ENCODE peak calls at places on chromosomes 4 and X, in seven cellular contexts. B is AG09309, A is OCI-LY7, G is cardiac muscle cell, V is fibroblast of mammary gland, M is K562, R is psoas muscle. Y is an unnamed sample.

GRCh38 chrX:45743081-45743533 is 542.4 kb upstream of the DIPK2B start:
- DNase-seq in V (peak), G (no peak), M (no peak), B (no peak), A (no peak), R (no peak), Y (peak)

GRCh38 chrX:119945481-119945880 is 1.9 kb upstream of the NKAP start:
- DNase-seq in R (no peak), V (no peak), A (no peak), G (no peak), M (no peak), B (no peak), Y (no peak)

GRCh38 chr4:1772869-1773538 is 20.1 kb upstream of the FGFR3 start:
- DNase-seq in G (no peak), M (peak), B (no peak), R (no peak), A (no peak), V (no peak), Y (peak)

GRCh38 chr4:123813901-123814300 is 417.3 kb downstream of the SPRY1 start:
- DNase-seq in V (no peak), A (no peak), B (no peak), R (no peak), M (no peak), G (no peak), Y (no peak)

GRCh38 chrX:13029831-13030771 is 14.3 kb downstream of the FAM9C start:
- DNase-seq in A (no peak), M (no peak), G (no peak), B (no peak), R (no peak), V (no peak), Y (no peak)

GRCh38 chr4:54400802-54401201 is 171.7 kb downstream of the PDGFRA start:
- DNase-seq in M (no peak), R (no peak), B (peak), V (peak), A (no peak), G (no peak), Y (peak)

GRCh38 chr4:77021614-77022089 is 54.1 kb downstream of the CCNI start:
- DNase-seq in M (no peak), R (no peak), A (no peak), G (peak), B (peak), V (peak), Y (peak)

GRCh38 chr4:3389186-3389878 is 52.4 kb upstream of the HGFAC start:
- DNase-seq in G (no peak), M (no peak), R (no peak), V (no peak), A (no peak), B (no peak), Y (no peak)

GRCh38 chr4:128335541-128335940 is 47.9 kb upstream of the PGRMC2 start:
- DNase-seq in M (no peak), V (no peak), R (no peak), B (no peak), G (no peak), A (no peak), Y (peak)

GRCh38 chr4:792729-793108 is 33.2 kb downstream of the CPLX1 start:
- DNase-seq in M (no peak), B (no peak), R (no peak), V (no peak), G (no peak), A (peak), Y (no peak)

GRCh38 chrX:32408389-32408788 is 803.0 kb downstream of the DMD start:
- DNase-seq in A (peak), B (no peak), G (no peak), M (no peak), V (peak), R (no peak), Y (peak)

GRCh38 chr4:153439831-153440230 is 26.3 kb upstream of the TMEM131L start:
- DNase-seq in G (no peak), A (peak), B (no peak), V (no peak), R (no peak), M (no peak), Y (no peak)

GRCh38 chr4:153438916-153439756 is 27.0 kb upstream of the TMEM131L start:
- DNase-seq in M (no peak), B (no peak), A (peak), V (no peak), R (no peak), G (no peak), Y (no peak)

DNA sequence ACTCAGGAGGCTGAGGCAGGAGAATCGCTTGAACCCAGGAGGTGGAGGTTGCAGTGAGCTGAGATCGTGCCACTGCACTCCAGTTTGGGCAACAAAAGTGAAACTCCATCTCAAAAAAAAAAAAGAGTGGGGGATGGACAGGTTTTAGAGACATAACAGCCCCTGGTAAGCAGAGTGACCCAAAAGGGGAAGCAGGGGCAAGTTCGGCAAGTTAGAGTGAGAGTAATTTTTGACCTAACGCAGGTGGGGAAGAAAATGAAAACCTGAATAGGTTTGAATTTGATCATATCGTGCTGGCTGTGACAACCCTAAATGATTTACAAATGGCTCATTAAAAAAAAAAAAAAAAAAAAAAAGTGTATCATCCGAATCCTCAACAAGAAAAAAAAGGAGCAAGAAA is 25.7 kb upstream of the TMEM131L start:
- DNase-seq in M (no peak), R (no peak), G (no peak), A (peak), V (no peak), B (no peak), Y (no peak)
- H3K4me3 ChIP-seq in M (no peak), R (no peak), G (no peak), A (peak), V (no peak), B (no peak), Y (no peak)

GRCh38 chr4:9384126-9384525 is 21.2 kb downstream of the USP17L30 start:
- DNase-seq in V (no peak), G (no peak), R (no peak), B (no peak), M (no peak), A (no peak), Y (peak)
- TF ChIP-seq CTCF in V (no peak), G (no peak), R (no peak), B (no peak), M (no peak), A (no peak), Y (no peak)

GRCh38 chrX:36198575-36198974 is 279.0 kb downstream of the CFAP47 start:
- DNase-seq in A (no peak), G (no peak), V (no peak), M (no peak), R (no peak), B (no peak), Y (peak)

GRCh38 chrX:36199926-36200325 is 280.4 kb downstream of the CFAP47 start:
- DNase-seq in B (no peak), V (no peak), M (no peak), A (no peak), G (no peak), R (no peak), Y (peak)
- H3K4me3 ChIP-seq in B (no peak), V (no peak), M (no peak), A (no peak), G (no peak), R (no peak), Y (no peak)

DNA sequence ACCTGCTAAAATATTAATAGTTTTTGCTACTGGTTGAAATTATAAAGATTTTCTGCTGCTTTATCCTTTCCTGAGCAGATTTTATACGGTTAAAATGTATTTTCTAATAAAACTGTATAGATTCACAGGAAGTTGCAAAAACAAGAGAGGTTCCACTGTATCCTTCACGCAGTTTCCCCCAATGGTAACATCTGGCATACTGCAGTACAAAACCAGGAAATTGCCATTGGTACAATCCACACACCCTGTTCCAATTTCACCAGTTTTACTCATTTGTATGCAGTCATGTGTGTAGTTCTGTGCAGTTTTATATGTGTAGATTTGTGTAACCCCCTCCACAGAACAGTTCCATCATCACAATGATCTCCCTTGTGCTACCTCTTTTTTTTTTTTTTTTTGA is 20.0 kb downstream of the DDX3X start:
- DNase-seq in B (no peak), R (no peak), V (no peak), M (no peak), G (no peak), A (no peak), Y (no peak)
- TF ChIP-seq CTCF in B (no peak), R (no peak), V (no peak), M (no peak), G (no peak), A (no peak), Y (no peak)

DNA sequence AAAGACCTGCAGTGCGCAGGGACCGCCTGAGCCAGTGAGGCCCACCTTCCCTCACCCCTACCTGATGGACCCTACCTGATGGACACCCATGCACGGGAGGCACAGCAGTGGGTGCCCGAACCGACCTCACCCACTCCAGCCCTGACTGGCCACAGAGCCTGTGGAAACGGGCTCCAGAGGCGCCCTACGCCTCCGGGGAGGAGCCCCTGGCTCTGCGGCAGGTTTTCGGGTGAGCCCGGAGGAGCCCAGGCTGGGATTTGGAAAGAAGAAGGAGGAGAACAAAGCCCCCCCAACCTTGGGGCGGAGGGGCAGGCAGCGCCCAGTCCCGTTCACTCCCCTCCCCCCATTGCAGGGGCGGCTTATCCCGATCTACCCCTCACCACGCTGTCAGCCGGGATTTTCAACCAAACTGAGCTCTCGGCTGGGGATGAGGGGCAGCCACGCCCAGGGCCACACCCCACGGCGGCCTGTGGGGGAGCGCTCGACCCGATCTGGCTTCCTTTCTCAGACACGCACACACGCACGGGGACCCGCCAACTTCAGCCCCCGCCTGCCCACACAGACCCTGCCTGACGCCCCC is 675 bp downstream of the L1CAM start:
- DNase-seq in M (peak), G (no peak), B (no peak), R (peak), V (no peak), A (no peak), Y (no peak)
- H3K4me3 ChIP-seq in M (no peak), G (no peak), B (no peak), R (no peak), V (no peak), A (no peak), Y (no peak)

GRCh38 chrX:149508467-149508866 is 3.4 kb upstream of the IDS start:
- DNase-seq in B (no peak), M (no peak), R (no peak), G (no peak), A (no peak), V (no peak), Y (no peak)

GRCh38 chrX:149512225-149512885 is 7.2 kb upstream of the IDS start:
- DNase-seq in V (peak), M (peak), A (peak), B (no peak), G (peak), R (no peak), Y (peak)

GRCh38 chrX:149511081-149511480 is 6.0 kb upstream of the IDS start:
- DNase-seq in B (no peak), A (no peak), M (no peak), G (no peak), V (peak), R (no peak), Y (peak)

GRCh38 chrX:149513713-149514427 is 8.8 kb upstream of the IDS start:
- DNase-seq in R (no peak), G (no peak), B (no peak), V (peak), M (no peak), A (no peak), Y (no peak)

DNA sequence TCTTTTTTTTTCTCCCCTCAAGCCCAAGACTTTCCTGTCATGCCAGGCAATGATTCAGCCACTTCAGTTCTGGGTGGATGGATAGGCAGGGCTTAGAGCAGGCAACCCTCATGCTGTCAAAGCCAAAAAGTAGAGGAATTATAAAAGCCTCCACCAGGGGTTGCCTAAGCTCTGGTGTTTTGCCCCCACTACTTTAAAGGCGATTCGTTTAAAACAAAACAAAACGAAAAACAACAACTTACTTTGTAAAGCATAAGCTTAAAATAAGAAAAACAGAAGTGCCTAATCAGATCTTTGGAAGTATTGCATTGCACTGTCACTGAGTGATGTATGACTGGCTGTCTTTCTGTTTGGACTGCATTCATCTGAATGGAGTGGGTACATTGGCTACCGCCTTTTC is 5.3 kb upstream of the IDS start:
- DNase-seq in R (no peak), B (no peak), V (peak), M (peak), G (no peak), A (no peak), Y (no peak)
- TF ChIP-seq CTCF in R (no peak), B (peak), V (peak), M (peak), G (peak), A (peak), Y (peak)

GRCh38 chr4:101952985-101953384 is 162.5 kb downstream of the BANK1 start:
- DNase-seq in M (no peak), G (no peak), R (no peak), B (no peak), A (no peak), V (no peak), Y (no peak)

GRCh38 chr4:101956068-101956805 is 165.7 kb downstream of the BANK1 start:
- DNase-seq in G (peak), V (no peak), A (no peak), M (no peak), B (no peak), R (no peak), Y (no peak)

GRCh38 chr4:101954975-101955678 is 164.6 kb downstream of the BANK1 start:
- DNase-seq in A (no peak), V (no peak), B (no peak), G (no peak), M (no peak), R (no peak), Y (no peak)

GRCh38 chr4:101953949-101954348 is 163.4 kb downstream of the BANK1 start:
- DNase-seq in R (no peak), A (no peak), M (no peak), G (peak), B (no peak), V (peak), Y (peak)

DNA sequence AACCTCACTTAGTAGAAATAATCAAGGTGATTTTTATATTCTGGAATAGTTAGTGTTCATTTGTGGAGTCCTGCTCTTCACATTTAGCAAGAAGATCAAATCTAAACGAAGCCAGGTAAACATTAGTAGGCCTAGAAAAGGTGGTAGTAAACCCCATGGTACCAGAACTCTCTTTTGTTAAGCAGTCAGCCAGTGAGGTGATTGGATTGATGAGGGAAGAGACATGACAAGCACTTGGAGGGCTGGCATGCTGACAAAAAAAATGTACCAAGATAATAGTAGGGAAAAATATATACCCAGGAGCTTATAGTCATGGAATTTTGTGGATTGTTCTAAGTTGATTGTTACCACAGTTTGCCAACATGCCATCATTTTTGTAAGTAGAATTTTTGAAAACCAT is 163.8 kb downstream of the BANK1 start:
- DNase-seq in M (no peak), A (no peak), R (no peak), G (no peak), B (no peak), V (no peak), Y (no peak)
- H3K4me3 ChIP-seq in M (no peak), A (no peak), R (no peak), G (no peak), B (no peak), V (no peak), Y (no peak)

GRCh38 chr4:135601351-135601750 is 1399.8 kb upstream of the PABPC4L start:
- DNase-seq in B (no peak), A (no peak), M (no peak), R (no peak), V (no peak), G (no peak), Y (peak)
- TF ChIP-seq CTCF in B (no peak), A (no peak), M (no peak), R (no peak), V (no peak), G (no peak), Y (no peak)

Y was measured in epithelial cell of esophagus.